ENCODE peak calls at places on chromosomes 1 and 21, in six cellular contexts. One of them, this sample, is unnamed.

GRCh38 chr1:21681426-21681825 is 12.3 kb upstream of the RAP1GAP start:
- DNase-seq in adrenal gland: no peak
- DNase-seq in NB4: no peak
- DNase-seq in transverse colon: no peak
- DNase-seq in lower leg skin: no peak
- DNase-seq in erythroblast: no peak
- DNase-seq in this sample: no peak

GRCh38 chr21:21188513-21189188 is 190.4 kb downstream of the NCAM2 start:
- DNase-seq in lower leg skin: no peak
- DNase-seq in NB4: no peak
- DNase-seq in erythroblast: no peak
- DNase-seq in transverse colon: no peak
- DNase-seq in adrenal gland: no peak
- DNase-seq in this sample: no peak

GRCh38 chr1:207221934-207222351 is 99.5 kb upstream of the CD55 start:
- DNase-seq in adrenal gland: no peak
- DNase-seq in NB4: no peak
- DNase-seq in transverse colon: no peak
- DNase-seq in lower leg skin: no peak
- DNase-seq in erythroblast: no peak
- DNase-seq in this sample: no peak

GRCh38 chr1:20472121-20472520 is 13.9 kb downstream of the CAMK2N1 start:
- DNase-seq in adrenal gland: no peak
- DNase-seq in erythroblast: no peak
- DNase-seq in transverse colon: no peak
- DNase-seq in lower leg skin: no peak
- DNase-seq in NB4: no peak
- DNase-seq in this sample: no peak

GRCh38 chr1:117657949-117658660 is 52.3 kb downstream of the TENT5C start:
- DNase-seq in lower leg skin: no peak
- DNase-seq in adrenal gland: no peak
- DNase-seq in erythroblast: no peak
- DNase-seq in NB4: no peak
- DNase-seq in transverse colon: no peak
- DNase-seq in this sample: no peak

GRCh38 chr1:56472860-56473259 is 106.5 kb downstream of the PLPP3 start:
- DNase-seq in lower leg skin: no peak
- DNase-seq in NB4: peak
- DNase-seq in erythroblast: no peak
- DNase-seq in transverse colon: no peak
- DNase-seq in adrenal gland: no peak
- DNase-seq in this sample: no peak

GRCh38 chr1:184299076-184299790 is 87.6 kb upstream of the C1orf21 start:
- DNase-seq in lower leg skin: no peak
- DNase-seq in erythroblast: no peak
- DNase-seq in NB4: no peak
- DNase-seq in adrenal gland: no peak
- DNase-seq in transverse colon: no peak
- DNase-seq in this sample: no peak

GRCh38 chr21:42262826-42263225 is 43.9 kb downstream of the ABCG1 start:
- DNase-seq in lower leg skin: peak
- DNase-seq in erythroblast: no peak
- DNase-seq in NB4: no peak
- DNase-seq in adrenal gland: peak
- DNase-seq in transverse colon: peak
- DNase-seq in this sample: no peak

GRCh38 chr1:38114231-38114630 is 67.6 kb upstream of the POU3F1 start:
- DNase-seq in NB4: no peak
- DNase-seq in erythroblast: no peak
- DNase-seq in transverse colon: no peak
- DNase-seq in adrenal gland: no peak
- DNase-seq in lower leg skin: peak
- DNase-seq in this sample: no peak

GRCh38 chr21:36716836-36717235 is 17.9 kb downstream of the SIM2 start:
- DNase-seq in adrenal gland: no peak
- DNase-seq in erythroblast: no peak
- DNase-seq in transverse colon: no peak
- DNase-seq in lower leg skin: no peak
- DNase-seq in NB4: no peak
- DNase-seq in this sample: no peak

GRCh38 chr1:2975466-2976179 is 45.6 kb upstream of the ACTRT2 start:
- DNase-seq in lower leg skin: no peak
- DNase-seq in NB4: no peak
- DNase-seq in erythroblast: no peak
- DNase-seq in transverse colon: no peak
- DNase-seq in adrenal gland: no peak
- DNase-seq in this sample: no peak

GRCh38 chr1:66405046-66405445 is 128.9 kb upstream of the SGIP1 start:
- DNase-seq in NB4: no peak
- DNase-seq in lower leg skin: no peak
- DNase-seq in adrenal gland: no peak
- DNase-seq in transverse colon: no peak
- DNase-seq in erythroblast: no peak
- DNase-seq in this sample: no peak

GRCh38 chr1:147771216-147772125 is 11.1 kb upstream of the GJA5 start:
- DNase-seq in adrenal gland: no peak
- DNase-seq in lower leg skin: no peak
- DNase-seq in NB4: peak
- DNase-seq in erythroblast: no peak
- DNase-seq in transverse colon: no peak
- DNase-seq in this sample: no peak

GRCh38 chr1:245622332-245623014 is 467.7 kb downstream of the KIF26B start:
- DNase-seq in erythroblast: no peak
- DNase-seq in NB4: no peak
- DNase-seq in lower leg skin: no peak
- DNase-seq in transverse colon: no peak
- DNase-seq in adrenal gland: no peak
- DNase-seq in this sample: no peak
- TF ChIP-seq POLR2A in erythroblast: no peak
- TF ChIP-seq POLR2A in NB4: no peak
- TF ChIP-seq POLR2A in lower leg skin: no peak
- TF ChIP-seq POLR2A in transverse colon: no peak
- TF ChIP-seq POLR2A in adrenal gland: no peak
- TF ChIP-seq POLR2A in this sample: no peak

GRCh38 chr1:240732390-240732789 is 120.4 kb upstream of the GREM2 start:
- DNase-seq in transverse colon: no peak
- DNase-seq in lower leg skin: no peak
- DNase-seq in NB4: peak
- DNase-seq in erythroblast: peak
- DNase-seq in adrenal gland: no peak
- DNase-seq in this sample: no peak
- TF ChIP-seq POLR2A in transverse colon: no peak
- TF ChIP-seq POLR2A in lower leg skin: no peak
- TF ChIP-seq POLR2A in NB4: no peak
- TF ChIP-seq POLR2A in erythroblast: no peak
- TF ChIP-seq POLR2A in adrenal gland: no peak
- TF ChIP-seq POLR2A in this sample: no peak

GRCh38 chr21:25421327-25422028 is 185.8 kb downstream of the MRPL39 start:
- DNase-seq in erythroblast: peak
- DNase-seq in adrenal gland: peak
- DNase-seq in lower leg skin: no peak
- DNase-seq in transverse colon: peak
- DNase-seq in NB4: peak
- DNase-seq in this sample: no peak
- TF ChIP-seq POLR2A in erythroblast: no peak
- TF ChIP-seq POLR2A in adrenal gland: no peak
- TF ChIP-seq POLR2A in lower leg skin: no peak
- TF ChIP-seq POLR2A in transverse colon: no peak
- TF ChIP-seq POLR2A in NB4: no peak
- TF ChIP-seq POLR2A in this sample: no peak

GRCh38 chr1:223708001-223708359 is 4.4 kb upstream of the CAPN2 start:
- DNase-seq in lower leg skin: no peak
- DNase-seq in adrenal gland: no peak
- DNase-seq in NB4: no peak
- DNase-seq in erythroblast: no peak
- DNase-seq in transverse colon: peak
- DNase-seq in this sample: no peak

GRCh38 chr1:223706077-223706988 is 6.0 kb upstream of the CAPN2 start:
- DNase-seq in NB4: no peak
- DNase-seq in erythroblast: no peak
- DNase-seq in lower leg skin: peak
- DNase-seq in adrenal gland: peak
- DNase-seq in transverse colon: peak
- DNase-seq in this sample: no peak

GRCh38 chr1:223709598-223709997 is 2.7 kb upstream of the CAPN2 start:
- DNase-seq in lower leg skin: no peak
- DNase-seq in adrenal gland: no peak
- DNase-seq in NB4: no peak
- DNase-seq in erythroblast: no peak
- DNase-seq in transverse colon: no peak
- DNase-seq in this sample: no peak

GRCh38 chr1:223708651-223709268 is 3.6 kb upstream of the CAPN2 start:
- DNase-seq in NB4: no peak
- DNase-seq in erythroblast: no peak
- DNase-seq in adrenal gland: no peak
- DNase-seq in transverse colon: no peak
- DNase-seq in lower leg skin: no peak
- DNase-seq in this sample: no peak

GRCh38 chr1:223707270-223708000 is 4.9 kb upstream of the CAPN2 start:
- DNase-seq in transverse colon: peak
- DNase-seq in adrenal gland: peak
- DNase-seq in NB4: peak
- DNase-seq in erythroblast: no peak
- DNase-seq in lower leg skin: peak
- DNase-seq in this sample: no peak
- TF ChIP-seq POLR2A in transverse colon: no peak
- TF ChIP-seq POLR2A in adrenal gland: no peak
- TF ChIP-seq POLR2A in NB4: no peak
- TF ChIP-seq POLR2A in erythroblast: no peak
- TF ChIP-seq POLR2A in lower leg skin: no peak
- TF ChIP-seq POLR2A in this sample: no peak

GRCh38 chr1:8109226-8109625 is 83.1 kb upstream of the ERRFI1 start:
- DNase-seq in erythroblast: no peak
- DNase-seq in transverse colon: no peak
- DNase-seq in lower leg skin: no peak
- DNase-seq in adrenal gland: no peak
- DNase-seq in NB4: no peak
- DNase-seq in this sample: no peak

GRCh38 chr1:8107897-8108296 is 81.8 kb upstream of the ERRFI1 start:
- DNase-seq in NB4: no peak
- DNase-seq in erythroblast: no peak
- DNase-seq in lower leg skin: no peak
- DNase-seq in adrenal gland: no peak
- DNase-seq in transverse colon: no peak
- DNase-seq in this sample: no peak

GRCh38 chr1:8104278-8105236 is 78.4 kb upstream of the ERRFI1 start:
- DNase-seq in erythroblast: no peak
- DNase-seq in transverse colon: no peak
- DNase-seq in lower leg skin: no peak
- DNase-seq in adrenal gland: no peak
- DNase-seq in NB4: peak
- DNase-seq in this sample: no peak
- TF ChIP-seq POLR2A in erythroblast: no peak
- TF ChIP-seq POLR2A in transverse colon: no peak
- TF ChIP-seq POLR2A in lower leg skin: no peak
- TF ChIP-seq POLR2A in adrenal gland: no peak
- TF ChIP-seq POLR2A in NB4: no peak
- TF ChIP-seq POLR2A in this sample: no peak

GRCh38 chr1:170675825-170676224 is 11.9 kb downstream of the PRRX1 start:
- DNase-seq in adrenal gland: no peak
- DNase-seq in NB4: no peak
- DNase-seq in erythroblast: no peak
- DNase-seq in transverse colon: no peak
- DNase-seq in lower leg skin: no peak
- DNase-seq in this sample: no peak

GRCh38 chr1:170671629-170671963 is 7.7 kb downstream of the PRRX1 start:
- DNase-seq in adrenal gland: no peak
- DNase-seq in erythroblast: no peak
- DNase-seq in lower leg skin: no peak
- DNase-seq in NB4: no peak
- DNase-seq in transverse colon: no peak
- DNase-seq in this sample: no peak

GRCh38 chr1:170674986-170675385 is 11.1 kb downstream of the PRRX1 start:
- DNase-seq in erythroblast: no peak
- DNase-seq in transverse colon: no peak
- DNase-seq in lower leg skin: no peak
- DNase-seq in adrenal gland: no peak
- DNase-seq in NB4: no peak
- DNase-seq in this sample: no peak

GRCh38 chr1:170676628-170677027 is 12.7 kb downstream of the PRRX1 start:
- DNase-seq in transverse colon: no peak
- DNase-seq in lower leg skin: no peak
- DNase-seq in NB4: no peak
- DNase-seq in erythroblast: no peak
- DNase-seq in adrenal gland: no peak
- DNase-seq in this sample: no peak

DNA sequence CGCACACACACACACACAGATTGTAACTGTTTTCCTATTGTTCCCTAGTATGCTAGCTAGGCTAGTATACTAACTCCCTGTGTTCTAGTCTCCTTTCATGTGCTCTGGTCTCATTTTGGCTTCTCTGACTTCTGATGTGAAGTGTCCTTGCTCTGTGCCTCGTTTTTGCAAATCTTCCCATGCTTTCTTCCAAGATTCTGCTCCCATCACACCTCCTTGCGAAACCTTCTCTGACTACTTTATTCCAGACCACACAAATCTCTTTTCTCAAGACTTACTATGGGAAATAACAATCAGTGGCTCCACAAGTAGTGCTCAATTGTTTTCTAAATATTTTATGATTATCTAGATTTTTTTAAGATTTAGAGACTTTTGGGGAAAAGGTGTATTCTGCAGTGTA is 10.3 kb downstream of the PRRX1 start:
- DNase-seq in lower leg skin: no peak
- DNase-seq in transverse colon: no peak
- DNase-seq in NB4: no peak
- DNase-seq in erythroblast: no peak
- DNase-seq in adrenal gland: no peak
- DNase-seq in this sample: no peak
- TF ChIP-seq POLR2A in lower leg skin: no peak
- TF ChIP-seq POLR2A in transverse colon: no peak
- TF ChIP-seq POLR2A in NB4: no peak
- TF ChIP-seq POLR2A in erythroblast: no peak
- TF ChIP-seq POLR2A in adrenal gland: no peak
- TF ChIP-seq POLR2A in this sample: no peak